ENCODE peak calls at places on chromosome 18, in seven cellular contexts. A, U, W, V, L, I and K are unnamed samples.
A peak's percentile ranks its signal among the peaks of the same experiment; 100 is the strongest.

GRCh38 chr18:58202406-58202730 is 158.3 kb downstream of the NEDD4L start:
- DNase-seq in A (no peak), U (no peak), W (no peak), V (no peak), L (no peak), I (no peak), K (no peak)

GRCh38 chr18:77222464-77222863 is 27.2 kb upstream of the GALR1 start:
- DNase-seq in A (no peak), U (no peak), W (no peak), V (no peak), L (no peak), I (no peak), K (no peak)

GRCh38 chr18:54117853-54118773 is 106.4 kb downstream of the MBD2 start:
- DNase-seq in A (no peak), U (no peak), W (no peak), V (peak; percentile 70), L (no peak), I (no peak), K (no peak)

GRCh38 chr18:77470836-77471413 is 221.3 kb downstream of the GALR1 start:
- DNase-seq in A (no peak), U (no peak), W (peak; percentile 5), V (no peak), L (no peak), I (no peak), K (no peak)

GRCh38 chr18:76491801-76492668 is 3.0 kb downstream of the ZNF516 start:
- DNase-seq in A (no peak), U (no peak), W (no peak), V (peak; percentile 47), L (peak; percentile 44), I (peak; percentile 26), K (peak; percentile 34)

GRCh38 chr18:78875268-78875997 is 104.2 kb upstream of the SALL3 start:
- DNase-seq in A (no peak), U (no peak), W (no peak), V (peak; percentile 28), L (peak; percentile 5), I (no peak), K (no peak)

GRCh38 chr18:79552696-79553095 is 126.9 kb upstream of the CTDP1 start:
- DNase-seq in A (no peak), U (no peak), W (no peak), V (no peak), L (no peak), I (no peak), K (no peak)

GRCh38 chr18:47206945-47207637 is 30.9 kb upstream of the IER3IP1 start:
- DNase-seq in A (no peak), U (no peak), W (peak; percentile 0), V (no peak), L (no peak), I (no peak), K (no peak)

GRCh38 chr18:24267878-24268277 is 129.0 kb downstream of the CABYR start:
- DNase-seq in A (no peak), U (no peak), W (no peak), V (no peak), L (no peak), I (no peak), K (no peak)

GRCh38 chr18:41373612-41374011 is 581.4 kb upstream of the PIK3C3 start:
- DNase-seq in A (no peak), U (no peak), W (no peak), V (no peak), L (no peak), I (no peak), K (no peak)

GRCh38 chr18:41378628-41379027 is 576.4 kb upstream of the PIK3C3 start:
- DNase-seq in A (no peak), U (no peak), W (peak; percentile 68), V (no peak), L (peak; percentile 5), I (no peak), K (no peak)
- TF ChIP-seq CTCF in A (peak; percentile 62), U (no peak), W (peak; percentile 50), V (no peak), L (no peak), I (no peak), K (no peak)

DNA sequence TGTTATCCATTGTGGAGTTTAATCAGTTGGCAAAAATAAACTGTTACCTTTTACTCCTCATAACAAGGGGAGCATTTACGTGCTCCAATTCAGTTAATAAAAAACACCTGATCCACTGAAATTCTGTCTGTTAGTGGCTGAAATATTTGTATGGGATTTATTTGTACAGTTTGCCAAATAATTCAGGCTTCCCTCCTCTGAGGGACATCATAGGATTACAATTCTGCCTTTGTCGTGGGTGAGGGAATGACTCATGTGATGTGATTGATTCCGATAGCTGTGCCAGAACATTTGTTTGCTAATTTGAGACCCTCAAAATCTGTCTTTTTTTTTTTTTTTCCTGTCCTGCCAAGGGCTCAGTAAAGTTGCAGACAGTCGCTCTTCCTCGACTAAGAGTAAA is 612.5 kb upstream of the CDH2 start:
- DNase-seq in A (no peak), U (no peak), W (no peak), V (no peak), L (no peak), I (no peak), K (no peak)
- TF ChIP-seq CTCF in A (no peak), U (no peak), W (no peak), V (no peak), L (no peak), I (no peak), K (no peak)

GRCh38 chr18:34033968-34034367 is 190.7 kb downstream of the NOL4 start:
- DNase-seq in A (no peak), U (peak; percentile 7), W (no peak), V (no peak), L (no peak), I (no peak), K (no peak)

GRCh38 chr18:34028341-34028740 is 196.4 kb downstream of the NOL4 start:
- DNase-seq in A (no peak), U (no peak), W (peak; percentile 87), V (no peak), L (no peak), I (no peak), K (no peak)

GRCh38 chr18:34031810-34032209 is 192.9 kb downstream of the NOL4 start:
- DNase-seq in A (no peak), U (no peak), W (no peak), V (peak; percentile 18), L (no peak), I (no peak), K (no peak)
- TF ChIP-seq CTCF in A (no peak), U (peak; percentile 25), W (no peak), V (no peak), L (no peak), I (no peak), K (no peak)

DNA sequence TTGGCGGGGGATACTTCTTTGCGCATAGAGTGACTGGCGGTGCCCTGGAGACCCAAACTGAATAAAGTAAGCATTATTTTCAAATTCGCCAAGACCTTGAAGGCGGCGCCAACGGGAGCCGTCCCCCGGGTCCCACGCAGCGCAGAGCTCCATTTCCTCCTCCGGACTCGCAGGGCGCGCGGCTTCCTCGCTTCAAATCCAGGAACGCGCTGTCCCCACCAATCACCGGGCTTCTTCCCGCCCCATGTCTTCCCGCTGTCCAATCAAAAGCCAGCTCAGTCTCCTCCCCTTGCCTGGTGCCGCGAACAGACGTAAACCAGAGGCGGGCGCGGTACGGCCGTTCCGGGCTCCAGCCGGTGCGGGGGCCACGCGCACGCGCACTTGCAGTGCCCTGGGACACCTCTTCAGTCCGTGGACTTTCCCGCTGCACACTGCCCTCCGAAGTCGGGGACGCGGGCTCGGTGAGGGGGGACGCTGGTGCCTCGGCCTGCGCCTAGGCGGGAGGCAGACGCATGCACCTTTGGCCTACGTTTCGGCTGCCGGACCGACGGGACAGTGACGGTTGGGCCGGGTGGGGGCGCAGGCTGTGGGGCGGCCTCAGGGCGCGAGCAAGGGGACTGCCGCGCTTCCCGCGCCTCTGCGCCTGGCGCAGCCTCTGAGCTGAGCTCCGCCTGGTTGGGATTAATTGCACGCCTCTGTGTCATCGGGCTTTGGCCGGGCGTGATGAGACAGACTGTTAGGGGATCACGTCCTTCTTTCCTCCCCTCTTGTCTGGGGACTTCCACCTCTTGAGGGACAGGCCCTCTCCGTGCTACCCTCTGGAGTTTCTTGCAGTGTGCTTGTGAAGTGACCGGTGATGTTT is at the start of gene CEP192:
- DNase-seq in A (peak; percentile 97), U (peak; percentile 96), W (peak; percentile 99), V (peak; percentile 98), L (peak; percentile 98), I (peak; percentile 73), K (peak; percentile 96)
- TF ChIP-seq CTCF in A (no peak), U (no peak), W (no peak), V (no peak), L (no peak), I (no peak), K (no peak)

GRCh38 chr18:56712761-56713160 is 61.6 kb downstream of the WDR7 start:
- DNase-seq in A (no peak), U (no peak), W (no peak), V (no peak), L (no peak), I (no peak), K (no peak)

GRCh38 chr18:56711706-56712445 is 60.7 kb downstream of the WDR7 start:
- DNase-seq in A (no peak), U (no peak), W (no peak), V (no peak), L (no peak), I (no peak), K (no peak)

GRCh38 chr18:56715121-56715520 is 64.0 kb downstream of the WDR7 start:
- DNase-seq in A (no peak), U (no peak), W (no peak), V (no peak), L (no peak), I (no peak), K (no peak)

GRCh38 chr18:56709463-56709862 is 58.3 kb downstream of the WDR7 start:
- DNase-seq in A (no peak), U (peak; percentile 46), W (peak; percentile 87), V (no peak), L (peak; percentile 52), I (peak; percentile 22), K (no peak)
- TF ChIP-seq CTCF in A (peak; percentile 22), U (no peak), W (peak; percentile 24), V (no peak), L (peak; percentile 39), I (peak; percentile 38), K (no peak)

GRCh38 chr18:44744206-44745180 is 63.8 kb downstream of the SETBP1 start:
- DNase-seq in A (no peak), U (no peak), W (no peak), V (peak; percentile 65), L (no peak), I (no peak), K (no peak)
- TF ChIP-seq CTCF in A (peak; percentile 42), U (no peak), W (no peak), V (no peak), L (no peak), I (no peak), K (no peak)

DNA sequence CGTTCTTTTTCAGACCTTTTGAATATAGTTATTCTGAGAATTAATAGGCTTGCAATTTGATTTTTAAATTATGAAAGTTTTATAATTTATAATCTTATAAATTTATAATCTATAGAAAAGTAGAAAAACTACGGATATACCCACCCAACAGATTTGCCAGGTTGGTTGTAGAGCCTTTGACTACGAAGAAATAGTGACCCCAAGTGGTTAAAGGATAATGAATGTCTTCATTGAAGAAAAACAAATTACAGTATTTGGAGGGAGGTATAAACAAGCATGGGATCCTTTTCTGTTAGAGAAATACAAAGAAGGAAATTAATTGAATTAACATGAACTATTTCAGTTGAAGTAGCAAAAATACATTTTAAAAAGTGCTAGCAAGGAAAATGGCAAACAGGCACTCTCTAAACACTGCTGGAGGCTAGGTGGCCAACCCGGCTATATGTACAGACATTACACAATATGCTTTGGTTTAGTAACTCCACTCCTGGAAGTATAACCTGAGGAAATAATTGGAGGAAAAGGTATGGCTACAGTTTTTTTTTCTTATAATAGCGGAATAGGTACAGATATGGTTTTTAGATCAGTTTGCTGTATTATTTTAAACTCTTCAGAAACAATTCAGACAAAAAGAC is 110.9 kb downstream of the MIB1 start:
- DNase-seq in A (no peak), U (no peak), W (peak; percentile 16), V (no peak), L (peak; percentile 8), I (no peak), K (no peak)
- TF ChIP-seq CTCF in A (peak; percentile 53), U (no peak), W (peak; percentile 26), V (no peak), L (peak; percentile 15), I (peak; percentile 50), K (no peak)